ENCODE peak calls at places on chromosome 19, in four cellular contexts. J is lower leg skin, D is foreskin fibroblast, H is left ventricle myocardium inferior. C is an unnamed sample.

GRCh38 chr19:50628146-50628545 is 11.5 kb downstream of the SYT3 start:
- DNase-seq in J (no peak), D (no peak), H (no peak), C (peak; percentile 7)

GRCh38 chr19:37218592-37218935 is 550 bp downstream of the ZNF383 start:
- DNase-seq in D (peak; percentile 9), J (no peak), H (no peak), C (no peak)

GRCh38 chr19:54325631-54326030 is 12.7 kb upstream of the LILRA5 start:
- DNase-seq in H (no peak), J (peak; percentile 75), D (no peak), C (no peak)

GRCh38 chr19:31944286-31944685 is 401.1 kb upstream of the ZNF507 start:
- DNase-seq in J (no peak), D (no peak), H (no peak), C (no peak)

GRCh38 chr19:13056052-13056660 is 46.5 kb downstream of the LYL1 start:
- DNase-seq in D (peak; percentile 73), H (peak; percentile 61), J (peak; percentile 96), C (no peak)

GRCh38 chr19:15421726-15422260 is 3.0 kb upstream of the AKAP8L start:
- DNase-seq in J (no peak), H (peak; percentile 67), D (no peak), C (no peak)

GRCh38 chr19:48614436-48615144 is at the start of gene FAM83E:
- DNase-seq in J (no peak), H (no peak), D (no peak), C (no peak)

GRCh38 chr19:1069009-1069779 is 2.2 kb downstream of the ARHGAP45 start:
- DNase-seq in H (peak; percentile 71), D (no peak), J (peak; percentile 93), C (peak; percentile 56)

GRCh38 chr19:14505488-14506239 is 9.7 kb upstream of the GIPC1 start:
- DNase-seq in H (no peak), D (peak; percentile 67), J (peak; percentile 90), C (peak; percentile 88)

GRCh38 chr19:38852231-38853044 is 2.7 kb upstream of the HNRNPL start:
- DNase-seq in D (peak; percentile 74), H (peak; percentile 69), J (peak; percentile 94), C (no peak)

GRCh38 chr19:9848060-9848459 is 12.9 kb downstream of the PIN1 start:
- DNase-seq in H (no peak), J (no peak), D (no peak), C (no peak)

GRCh38 chr19:7987084-7987768 is 18.2 kb downstream of the ELAVL1 start:
- DNase-seq in H (no peak), D (no peak), J (no peak), C (no peak)

GRCh38 chr19:15977690-15978089 is 28.9 kb downstream of the OR10H4 start:
- DNase-seq in H (no peak), D (no peak), J (no peak), C (no peak)

GRCh38 chr19:6476155-6476895 is 5.3 kb downstream of the DENND1C start:
- DNase-seq in J (peak; percentile 90), H (peak; percentile 33), D (peak; percentile 24), C (peak; percentile 75)

GRCh38 chr19:40808021-40808325 is 9.0 kb downstream of the EGLN2 start:
- DNase-seq in H (no peak), J (no peak), D (no peak), C (no peak)

GRCh38 chr19:40806385-40807146 is 7.6 kb downstream of the EGLN2 start:
- DNase-seq in D (peak; percentile 93), J (peak; percentile 96), H (peak; percentile 77), C (peak; percentile 74)

GRCh38 chr19:40808497-40808896 is 9.5 kb downstream of the EGLN2 start:
- DNase-seq in J (no peak), D (no peak), H (no peak), C (no peak)

GRCh38 chr19:40805258-40805868 is 6.4 kb downstream of the EGLN2 start:
- DNase-seq in J (no peak), H (no peak), D (no peak), C (no peak)

GRCh38 chr19:40807147-40808020 is 8.4 kb downstream of the EGLN2 start:
- DNase-seq in D (no peak), H (no peak), J (no peak), C (no peak)
- TF ChIP-seq CTCF in D (peak; percentile 21), H (peak; percentile 19), J (no peak), C (peak; percentile 23)

GRCh38 chr19:28293685-28294084 is 919.3 kb downstream of the UQCRFS1 start:
- DNase-seq in J (no peak), D (no peak), H (no peak), C (no peak)
- TF ChIP-seq CTCF in J (no peak), D (no peak), H (no peak), C (no peak)

DNA sequence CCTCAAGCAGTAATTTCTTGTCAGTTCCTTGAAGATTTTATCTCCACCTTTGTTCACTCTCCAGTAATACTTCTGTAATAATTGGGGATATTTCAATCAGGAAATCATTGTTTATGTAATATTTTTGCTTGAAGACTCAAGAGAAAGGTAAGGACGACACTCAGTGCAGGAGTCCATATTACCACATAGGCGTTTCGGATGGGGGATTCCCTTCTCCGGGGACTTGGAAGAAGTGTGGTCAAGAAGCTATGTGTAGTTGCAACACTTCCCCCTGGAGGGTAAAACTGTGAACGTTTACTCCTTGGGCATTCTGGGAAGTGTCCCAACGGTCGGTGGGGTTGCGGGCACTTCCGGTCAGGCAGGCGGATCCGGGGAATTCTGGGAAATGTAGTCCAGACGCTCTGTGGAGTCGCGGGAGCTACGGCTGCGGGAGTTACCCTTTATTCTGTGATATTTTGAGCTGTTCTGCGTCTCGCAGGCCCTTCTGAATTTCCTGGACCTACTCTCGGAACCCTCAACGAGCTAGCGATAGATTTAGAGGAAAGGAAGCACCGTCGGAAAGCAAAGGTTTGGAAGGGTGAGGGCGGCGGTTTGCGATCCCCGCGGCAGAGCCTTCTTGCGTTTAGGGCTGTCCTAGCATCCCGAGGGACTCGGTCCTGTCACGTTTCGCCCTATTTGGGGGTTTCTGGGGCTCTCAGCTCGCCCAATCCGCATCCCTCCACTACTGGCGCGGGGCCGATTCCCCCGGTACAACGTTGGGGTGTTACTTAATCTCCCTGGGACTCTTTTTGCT is at the start of gene ZNF221:
- DNase-seq in D (peak; percentile 97), H (peak; percentile 87), J (peak; percentile 96), C (peak; percentile 90)
- TF ChIP-seq CTCF in D (peak; percentile 30), H (peak; percentile 64), J (no peak), C (peak; percentile 45)

DNA sequence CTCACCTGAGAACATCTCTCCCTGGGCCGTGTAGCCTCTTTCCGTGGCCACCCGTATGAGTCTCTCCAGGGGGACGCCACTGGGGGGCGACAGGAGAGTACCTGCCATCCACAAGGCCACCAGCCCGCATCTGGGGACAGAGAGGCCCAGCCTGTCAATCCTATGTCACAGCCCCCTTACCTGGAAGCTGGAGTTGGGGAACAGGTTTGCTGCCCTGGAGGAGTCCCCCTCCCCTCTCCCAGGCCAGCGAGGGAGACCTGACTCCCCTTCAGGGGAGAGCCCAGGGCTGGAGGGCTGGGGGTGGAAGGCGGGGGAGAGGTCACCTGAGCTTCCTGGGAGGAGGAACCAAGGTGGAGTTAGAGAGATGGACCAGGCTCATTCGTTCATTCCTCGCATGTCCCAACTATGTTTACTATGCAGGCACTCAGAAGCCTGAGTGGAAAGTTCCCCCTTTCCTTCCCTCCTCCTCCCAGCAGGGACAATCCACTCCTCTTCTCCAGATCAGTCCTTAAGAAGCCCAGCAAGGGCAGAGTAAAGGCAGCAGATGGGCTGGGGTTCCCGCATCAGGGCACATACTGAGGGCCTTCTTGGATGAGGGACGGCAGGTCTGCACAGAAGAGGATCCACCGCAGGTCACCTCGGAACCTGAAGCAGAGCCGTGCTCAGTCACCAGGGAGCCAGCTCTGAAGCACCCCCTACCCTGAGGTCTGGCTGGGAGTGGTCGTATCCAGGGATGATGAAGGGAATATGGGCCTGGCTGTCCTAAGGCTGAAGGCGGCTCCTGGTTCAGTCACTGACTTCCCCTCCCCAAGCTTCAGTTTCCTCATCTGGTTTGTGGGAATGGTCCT is 5.5 kb downstream of the ACTMAP start:
- DNase-seq in J (peak; percentile 83), H (no peak), D (no peak), C (peak; percentile 34)
- TF ChIP-seq CTCF in J (no peak), H (no peak), D (no peak), C (peak; percentile 16)

GRCh38 chr19:18441804-18442788 is 4.2 kb upstream of the ISYNA1 start:
- DNase-seq in J (no peak), D (no peak), H (no peak), C (no peak)

GRCh38 chr19:18439910-18440237 is 1.9 kb upstream of the ISYNA1 start:
- DNase-seq in J (no peak), H (no peak), D (no peak), C (no peak)

GRCh38 chr19:18439025-18439909 is 1.3 kb upstream of the ISYNA1 start:
- DNase-seq in H (no peak), D (peak; percentile 60), J (no peak), C (no peak)

GRCh38 chr19:18440936-18441803 is 3.2 kb upstream of the ISYNA1 start:
- DNase-seq in H (no peak), J (no peak), D (no peak), C (no peak)

GRCh38 chr19:18440421-18440877 is 2.5 kb upstream of the ISYNA1 start:
- DNase-seq in H (peak; percentile 27), D (no peak), J (no peak), C (peak; percentile 55)
- TF ChIP-seq CTCF in H (peak; percentile 43), D (peak; percentile 9), J (no peak), C (peak; percentile 52)

GRCh38 chr19:36081385-36081784 is 26.7 kb downstream of the WDR62 start:
- DNase-seq in J (no peak), H (no peak), D (no peak), C (no peak)
- TF ChIP-seq CTCF in J (no peak), H (no peak), D (no peak), C (no peak)

DNA sequence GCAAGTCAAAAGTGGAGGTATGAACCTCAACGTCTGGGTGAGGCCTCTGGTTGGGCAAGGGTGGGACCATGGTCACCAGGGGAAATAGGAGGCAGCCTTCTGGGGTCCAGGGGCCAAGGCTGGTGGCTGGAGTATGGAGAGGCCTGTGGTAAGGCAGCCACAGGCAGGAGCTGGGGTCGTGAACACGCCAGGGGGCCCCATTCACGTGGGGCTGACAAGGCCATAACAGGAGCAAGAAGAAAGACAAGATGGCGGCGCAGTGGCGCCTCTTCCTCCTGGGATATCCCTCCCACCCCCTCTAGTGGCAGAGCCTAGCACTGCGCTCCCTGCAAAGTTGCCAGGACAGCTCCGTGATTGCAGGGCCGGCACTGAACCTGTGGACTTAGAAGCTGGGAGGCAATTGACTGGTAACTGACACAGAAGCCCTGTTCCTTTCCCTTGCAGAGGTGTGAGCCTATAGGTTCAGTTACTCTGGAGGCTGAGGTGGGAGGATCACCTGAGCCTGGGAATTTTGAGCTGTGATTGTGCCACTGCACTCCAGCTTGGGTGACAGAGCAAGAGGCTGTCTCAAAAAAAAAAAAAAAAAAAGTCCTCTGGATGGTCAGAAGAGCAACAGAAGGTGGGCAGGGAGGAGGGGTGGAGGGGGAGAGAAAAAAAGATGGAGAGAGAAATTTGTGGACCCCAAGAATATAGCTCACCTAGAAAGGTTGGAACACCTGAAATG is 19.7 kb upstream of the EDDM13 start:
- DNase-seq in J (peak; percentile 93), H (peak; percentile 69), D (peak; percentile 43), C (peak; percentile 66)
- TF ChIP-seq CTCF in J (no peak), H (peak; percentile 85), D (peak; percentile 91), C (peak; percentile 79)

DNA sequence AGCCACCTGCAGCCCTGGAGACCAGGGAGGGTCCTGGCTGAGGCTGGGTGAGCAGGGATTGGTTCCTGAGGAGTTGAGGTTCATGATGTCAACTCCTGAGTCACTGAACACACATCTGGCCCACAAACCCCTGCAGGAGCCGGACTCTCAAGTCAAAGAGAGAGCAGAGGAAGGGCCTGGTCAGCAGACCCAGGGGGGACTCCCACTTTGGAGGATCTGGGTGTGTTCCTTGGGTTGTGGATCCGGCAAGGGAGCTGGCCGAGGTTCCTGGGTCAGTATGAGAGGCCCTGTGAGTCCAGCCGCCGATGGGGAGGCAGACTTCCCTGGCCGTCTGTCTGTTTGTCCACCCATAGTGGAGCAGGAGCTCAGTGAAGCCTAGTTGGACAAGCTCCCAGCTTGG is 4.0 kb downstream of the SLC7A10 start:
- DNase-seq in J (no peak), D (no peak), H (no peak), C (no peak)
- TF ChIP-seq CTCF in J (no peak), D (no peak), H (no peak), C (no peak)

C was measured in GM10248.